ENCODE peak calls at places on chromosomes 5 and 9, in nine cellular contexts. One of them, this sample, is unnamed.

GRCh38 chr9:120080781-120081180 is 499.2 kb downstream of the CDK5RAP2 start:
- DNase-seq in anterior cingulate cortex: no peak
- DNase-seq in retinal pigment epithelial cell: no peak
- DNase-seq in endothelial cell: no peak
- DNase-seq in heart left ventricle: no peak
- DNase-seq in HCEC 1CT: no peak
- DNase-seq in pons: no peak
- DNase-seq in Jurkat, Clone E6-1: no peak
- DNase-seq in NCI-H1092 treated with DMSO at 0.1 percent for 48 hours: peak; percentile 90
- DNase-seq in this sample: no peak

GRCh38 chr5:79069488-79070001 is at the start of the genes BHMT2 and DMGDH:
- DNase-seq in anterior cingulate cortex: no peak
- DNase-seq in retinal pigment epithelial cell: no peak
- DNase-seq in endothelial cell: no peak
- DNase-seq in heart left ventricle: peak; percentile 20
- DNase-seq in HCEC 1CT: no peak
- DNase-seq in pons: no peak
- DNase-seq in Jurkat, Clone E6-1: no peak
- DNase-seq in NCI-H1092 treated with DMSO at 0.1 percent for 48 hours: no peak
- DNase-seq in this sample: peak; percentile 83

GRCh38 chr5:172144931-172145869 is 42.8 kb downstream of the STK10 start:
- DNase-seq in anterior cingulate cortex: peak; percentile 43
- DNase-seq in retinal pigment epithelial cell: no peak
- DNase-seq in endothelial cell: no peak
- DNase-seq in heart left ventricle: no peak
- DNase-seq in HCEC 1CT: no peak
- DNase-seq in pons: peak; percentile 88
- DNase-seq in Jurkat, Clone E6-1: no peak
- DNase-seq in NCI-H1092 treated with DMSO at 0.1 percent for 48 hours: no peak
- DNase-seq in this sample: no peak

GRCh38 chr9:114883709-114884108 is 46.7 kb downstream of the TNFSF8 start:
- DNase-seq in anterior cingulate cortex: no peak
- DNase-seq in retinal pigment epithelial cell: no peak
- DNase-seq in endothelial cell: no peak
- DNase-seq in heart left ventricle: no peak
- DNase-seq in HCEC 1CT: peak; percentile 40
- DNase-seq in pons: no peak
- DNase-seq in Jurkat, Clone E6-1: no peak
- DNase-seq in NCI-H1092 treated with DMSO at 0.1 percent for 48 hours: no peak
- DNase-seq in this sample: no peak

GRCh38 chr9:129206921-129207320 is 28.9 kb upstream of the IER5L start:
- DNase-seq in anterior cingulate cortex: no peak
- DNase-seq in retinal pigment epithelial cell: no peak
- DNase-seq in endothelial cell: no peak
- DNase-seq in heart left ventricle: no peak
- DNase-seq in HCEC 1CT: no peak
- DNase-seq in pons: no peak
- DNase-seq in Jurkat, Clone E6-1: peak; percentile 64
- DNase-seq in NCI-H1092 treated with DMSO at 0.1 percent for 48 hours: no peak
- DNase-seq in this sample: no peak

GRCh38 chr5:138686668-138687067 is 66.6 kb upstream of the CTNNA1 start:
- DNase-seq in anterior cingulate cortex: no peak
- DNase-seq in retinal pigment epithelial cell: no peak
- DNase-seq in endothelial cell: no peak
- DNase-seq in heart left ventricle: no peak
- DNase-seq in HCEC 1CT: no peak
- DNase-seq in pons: no peak
- DNase-seq in Jurkat, Clone E6-1: no peak
- DNase-seq in NCI-H1092 treated with DMSO at 0.1 percent for 48 hours: no peak
- DNase-seq in this sample: no peak

GRCh38 chr9:121902483-121903135 is 190.5 kb downstream of the TTLL11 start:
- DNase-seq in anterior cingulate cortex: no peak
- DNase-seq in retinal pigment epithelial cell: no peak
- DNase-seq in endothelial cell: no peak
- DNase-seq in heart left ventricle: peak; percentile 50
- DNase-seq in HCEC 1CT: no peak
- DNase-seq in pons: no peak
- DNase-seq in Jurkat, Clone E6-1: peak; percentile 52
- DNase-seq in NCI-H1092 treated with DMSO at 0.1 percent for 48 hours: no peak
- DNase-seq in this sample: no peak

GRCh38 chr9:136927343-136928261 is 16.9 kb downstream of the FBXW5 start:
- DNase-seq in anterior cingulate cortex: no peak
- DNase-seq in retinal pigment epithelial cell: no peak
- DNase-seq in endothelial cell: no peak
- DNase-seq in heart left ventricle: no peak
- DNase-seq in HCEC 1CT: no peak
- DNase-seq in pons: peak; percentile 44
- DNase-seq in Jurkat, Clone E6-1: no peak
- DNase-seq in NCI-H1092 treated with DMSO at 0.1 percent for 48 hours: no peak
- DNase-seq in this sample: no peak

GRCh38 chr5:2598503-2598902 is 153.0 kb downstream of the IRX2 start:
- DNase-seq in anterior cingulate cortex: no peak
- DNase-seq in retinal pigment epithelial cell: no peak
- DNase-seq in endothelial cell: no peak
- DNase-seq in heart left ventricle: no peak
- DNase-seq in HCEC 1CT: no peak
- DNase-seq in pons: no peak
- DNase-seq in Jurkat, Clone E6-1: no peak
- DNase-seq in NCI-H1092 treated with DMSO at 0.1 percent for 48 hours: no peak
- DNase-seq in this sample: no peak

This sample was measured in aorta.